ENCODE peak calls at places on chromosomes 3 and 15, in nine cellular contexts. F, W, D, E, T, I, K, C and G are unnamed samples.

GRCh38 chr15:57090460-57090859 is 172.0 kb downstream of the TCF12 start:
- DNase-seq in F (no peak), W (no peak), D (no peak), E (peak; percentile 72), T (no peak), I (no peak), K (no peak), C (no peak), G (peak; percentile 47)

GRCh38 chr3:9600597-9600996 is 47.0 kb upstream of the LHFPL4 start:
- DNase-seq in F (no peak), W (no peak), D (no peak), E (peak; percentile 61), T (peak; percentile 73), I (no peak), K (no peak), C (peak; percentile 11), G (no peak)

GRCh38 chr3:71127463-71128243 is 455.9 kb downstream of the FOXP1 start:
- DNase-seq in F (no peak), W (no peak), D (no peak), E (no peak), T (no peak), I (peak; percentile 86), K (peak; percentile 12), C (peak; percentile 46), G (peak; percentile 61)

GRCh38 chr3:66073464-66074141 is 34.9 kb upstream of the MAGI1 start:
- DNase-seq in F (no peak), W (no peak), D (no peak), E (no peak), T (no peak), I (no peak), K (no peak), C (no peak), G (no peak)

GRCh38 chr3:169053427-169053826 is 610.1 kb downstream of the MECOM start:
- DNase-seq in F (no peak), W (no peak), D (no peak), E (no peak), T (no peak), I (no peak), K (no peak), C (no peak), G (no peak)

GRCh38 chr3:94643400-94643799 is 580.5 kb downstream of the NSUN3 start:
- DNase-seq in F (no peak), W (no peak), D (no peak), E (no peak), T (no peak), I (no peak), K (no peak), C (no peak), G (no peak)

GRCh38 chr3:159200176-159200575 is 398.3 kb downstream of the MFSD1 start:
- DNase-seq in F (no peak), W (no peak), D (no peak), E (no peak), T (no peak), I (no peak), K (no peak), C (no peak), G (peak; percentile 48)

GRCh38 chr3:28840976-28841376 is 439.9 kb upstream of the RBMS3 start:
- DNase-seq in F (no peak), W (no peak), D (no peak), E (no peak), T (no peak), I (no peak), K (no peak), C (peak; percentile 50), G (no peak)

GRCh38 chr15:29196306-29196705 is 73.3 kb downstream of the NSMCE3 start:
- DNase-seq in F (no peak), W (no peak), D (no peak), E (peak; percentile 43), T (no peak), I (no peak), K (no peak), C (no peak), G (peak; percentile 67)

GRCh38 chr15:74906193-74906449 is 530 bp downstream of the FAM219B start:
- DNase-seq in F (no peak), W (no peak), D (no peak), E (no peak), T (peak; percentile 58), I (no peak), K (no peak), C (peak; percentile 51), G (peak; percentile 33)

GRCh38 chr3:53816430-53816829 is 29.8 kb downstream of the CHDH start:
- DNase-seq in F (no peak), W (no peak), D (no peak), E (no peak), T (no peak), I (no peak), K (no peak), C (no peak), G (no peak)

GRCh38 chr15:70275461-70276138 is 177.9 kb upstream of the TLE3 start:
- DNase-seq in F (no peak), W (no peak), D (no peak), E (no peak), T (no peak), I (no peak), K (no peak), C (no peak), G (no peak)

GRCh38 chr15:69700380-69700779 is 247.8 kb downstream of the RPLP1 start:
- DNase-seq in F (no peak), W (no peak), D (no peak), E (no peak), T (no peak), I (no peak), K (no peak), C (no peak), G (no peak)

GRCh38 chr3:94101860-94102259 is 39.0 kb downstream of the NSUN3 start:
- DNase-seq in F (no peak), W (no peak), D (no peak), E (no peak), T (no peak), I (peak; percentile 15), K (no peak), C (peak; percentile 28), G (no peak)

GRCh38 chr15:78811124-78811824 is at the start of gene ADAMTS7:
- DNase-seq in F (peak; percentile 83), W (peak; percentile 80), D (peak; percentile 31), E (peak; percentile 93), T (peak; percentile 65), I (peak; percentile 71), K (no peak), C (peak; percentile 23), G (peak; percentile 89)

GRCh38 chr15:78024141-78024567 is 53.4 kb downstream of the TBC1D2B start:
- DNase-seq in F (peak; percentile 81), W (no peak), D (no peak), E (no peak), T (no peak), I (peak; percentile 57), K (no peak), C (no peak), G (no peak)

GRCh38 chr3:189272500-189273119 is 100.8 kb downstream of the TPRG1 start:
- DNase-seq in F (no peak), W (peak; percentile 20), D (no peak), E (no peak), T (no peak), I (no peak), K (no peak), C (peak; percentile 16), G (peak; percentile 23)

GRCh38 chr15:39623550-39623931 is 42.7 kb downstream of the THBS1 start:
- DNase-seq in F (no peak), W (no peak), D (no peak), E (no peak), T (no peak), I (no peak), K (no peak), C (peak; percentile 87), G (no peak)

GRCh38 chr3:76438971-76439370 is 600.9 kb upstream of the ROBO2 start:
- DNase-seq in F (no peak), W (no peak), D (no peak), E (no peak), T (no peak), I (peak; percentile 77), K (no peak), C (no peak), G (no peak)

GRCh38 chr3:112963683-112964082 is 11.2 kb downstream of the CD200R1 start:
- DNase-seq in F (no peak), W (no peak), D (no peak), E (no peak), T (no peak), I (no peak), K (no peak), C (no peak), G (no peak)

GRCh38 chr15:79332824-79333510 is 22.1 kb downstream of the TMED3 start:
- DNase-seq in F (no peak), W (no peak), D (no peak), E (no peak), T (no peak), I (no peak), K (no peak), C (no peak), G (no peak)

GRCh38 chr3:126959921-126960603 is 22.9 kb upstream of the PLXNA1 start:
- DNase-seq in F (no peak), W (no peak), D (no peak), E (peak; percentile 39), T (no peak), I (peak; percentile 73), K (no peak), C (no peak), G (no peak)

GRCh38 chr3:148540266-148540665 is 157.4 kb upstream of the AGTR1 start:
- DNase-seq in F (no peak), W (no peak), D (no peak), E (no peak), T (no peak), I (no peak), K (no peak), C (no peak), G (no peak)

GRCh38 chr3:165103616-165104015 is 25.3 kb upstream of the SI start:
- DNase-seq in F (no peak), W (no peak), D (no peak), E (no peak), T (no peak), I (no peak), K (no peak), C (no peak), G (no peak)

GRCh38 chr3:58568572-58569286 is 8.5 kb downstream of the FAM107A start:
- DNase-seq in F (peak; percentile 74), W (peak; percentile 71), D (peak; percentile 57), E (peak; percentile 53), T (peak; percentile 88), I (peak; percentile 63), K (peak; percentile 2), C (peak; percentile 51), G (peak; percentile 78)